ENCODE peak calls at places on chromosomes 1 and 21, in six cellular contexts. G is choroid plexus epithelial cell, L is non-pigmented ciliary epithelial cell, R is spleen, C is left ventricle myocardium inferior, W is NCI-H2081. U is an unnamed sample.

GRCh38 chr1:43534256-43534655 is 3.6 kb downstream of the PTPRF start:
- DNase-seq in G (no peak), L (no peak), R (peak; percentile 16), C (no peak), W (no peak), U (no peak)

GRCh38 chr1:156204686-156205085 is 8.1 kb upstream of the PMF1 start:
- DNase-seq in G (no peak), L (no peak), R (no peak), C (no peak), W (no peak), U (no peak)

GRCh38 chr1:87362834-87363426 is 34.2 kb downstream of the LMO4 start:
- DNase-seq in G (peak; percentile 8), L (no peak), R (no peak), C (no peak), W (no peak), U (no peak)

GRCh38 chr1:68015960-68016359 is 34.5 kb downstream of the DIRAS3 start:
- DNase-seq in G (no peak), L (no peak), R (no peak), C (no peak), W (no peak), U (no peak)

GRCh38 chr21:16992448-16992847 is 520.4 kb upstream of the CXADR start:
- DNase-seq in G (no peak), L (no peak), R (no peak), C (no peak), W (no peak), U (no peak)

GRCh38 chr1:230265200-230266115 is 160.7 kb downstream of the PGBD5 start:
- DNase-seq in G (no peak), L (no peak), R (peak; percentile 61), C (no peak), W (no peak), U (no peak)

GRCh38 chr1:146032613-146033219 is 11.2 kb upstream of the HJV start:
- DNase-seq in G (peak; percentile 78), L (no peak), R (no peak), C (no peak), W (peak; percentile 17), U (peak; percentile 46)

GRCh38 chr1:77671836-77672235 is 10.6 kb downstream of the ZZZ3 start:
- DNase-seq in G (peak; percentile 36), L (peak; percentile 32), R (no peak), C (no peak), W (no peak), U (no peak)

GRCh38 chr1:63322944-63323865 is 838 bp downstream of the FOXD3 start:
- DNase-seq in G (peak; percentile 31), L (no peak), R (peak; percentile 85), C (no peak), W (peak; percentile 54), U (no peak)

GRCh38 chr1:2019571-2020309 is 595 bp downstream of the GABRD start:
- DNase-seq in G (no peak), L (no peak), R (no peak), C (no peak), W (no peak), U (no peak)

GRCh38 chr1:30974536-30974935 is 66.0 kb upstream of the SDC3 start:
- DNase-seq in G (no peak), L (no peak), R (no peak), C (no peak), W (no peak), U (no peak)

U was measured in Panc1.